ENCODE peak calls at places on chromosomes 3 and 15, in five cellular contexts. O is SK-N-SH, Q is GM12878, C is K562, V is HepG2. D is an unnamed sample.
A peak's percentile ranks its signal among the peaks of the same experiment; 100 is the strongest.

GRCh38 chr15:41838400-41838897 is at the start of gene PLA2G4B:
- DNase-seq in Q (no peak), O (no peak), V (no peak), C (no peak), D (no peak)

GRCh38 chr15:35427091-35427490 is 118.9 kb downstream of the DPH6 start:
- DNase-seq in Q (no peak), O (no peak), V (no peak), C (no peak), D (no peak)

GRCh38 chr3:169666501-169667379 is 3.2 kb upstream of the MECOM start:
- DNase-seq in O (peak; percentile 33), V (no peak), C (no peak), Q (no peak), D (no peak)

GRCh38 chr3:2166552-2166951 is 67.9 kb downstream of the CNTN4 start:
- DNase-seq in O (peak; percentile 26), Q (no peak), C (no peak), V (no peak), D (no peak)

GRCh38 chr3:120114981-120115380 is 20.7 kb upstream of the GSK3B start:
- DNase-seq in V (no peak), O (no peak), C (no peak), Q (no peak), D (no peak)

GRCh38 chr3:45793482-45794176 is 2.7 kb downstream of the SLC6A20 start:
- DNase-seq in C (no peak), O (no peak), Q (no peak), V (no peak), D (no peak)

GRCh38 chr3:4351872-4352271 is 48.7 kb downstream of the SETMAR start:
- DNase-seq in C (no peak), Q (no peak), V (no peak), O (no peak), D (no peak)

GRCh38 chr3:46386206-46386605 is 15.5 kb downstream of the CCR5 start:
- DNase-seq in C (no peak), Q (no peak), O (no peak), V (no peak), D (no peak)

GRCh38 chr15:95772982-95773381 is 557.5 kb upstream of the NR2F2 start:
- DNase-seq in V (no peak), Q (no peak), C (no peak), O (no peak), D (no peak)

GRCh38 chr3:167228135-167228534 is 152.0 kb downstream of the ZBBX start:
- DNase-seq in O (no peak), V (no peak), C (no peak), Q (no peak), D (no peak)

GRCh38 chr3:187753516-187753915 is 8.2 kb upstream of the BCL6 start:
- DNase-seq in Q (no peak), V (no peak), C (no peak), O (no peak), D (no peak)

GRCh38 chr3:184230603-184231528 is 1.5 kb downstream of the VWA5B2 start:
- DNase-seq in C (no peak), V (no peak), O (peak; percentile 63), Q (no peak), D (no peak)

GRCh38 chr3:112089956-112090898 is 4.0 kb downstream of the C3orf52 start:
- DNase-seq in O (no peak), C (no peak), Q (no peak), V (no peak), D (no peak)

GRCh38 chr3:156217674-156218352 is 97.4 kb downstream of the KCNAB1 start:
- DNase-seq in Q (no peak), C (no peak), O (no peak), V (no peak), D (no peak)

GRCh38 chr3:31495971-31496370 is 36.8 kb upstream of the STT3B start:
- DNase-seq in V (no peak), Q (no peak), C (no peak), O (no peak), D (no peak)

GRCh38 chr15:71282086-71282485 is 166.8 kb downstream of the THSD4 start:
- DNase-seq in V (no peak), Q (no peak), C (no peak), O (no peak), D (no peak)

GRCh38 chr15:26662226-26662750 is 110.6 kb downstream of the GABRB3 start:
- DNase-seq in Q (no peak), V (no peak), C (no peak), O (peak; percentile 67), D (no peak)
- TF ChIP-seq SIN3A in Q (no peak), V (no peak), C (no peak), O (no peak), D (no peak)

GRCh38 chr3:36219398-36219797 is 160.9 kb upstream of the STAC start:
- DNase-seq in Q (no peak), C (no peak), O (no peak), V (no peak), D (no peak)

GRCh38 chr3:36220189-36220588 is 160.1 kb upstream of the STAC start:
- DNase-seq in V (no peak), C (no peak), O (no peak), Q (no peak), D (no peak)

DNA sequence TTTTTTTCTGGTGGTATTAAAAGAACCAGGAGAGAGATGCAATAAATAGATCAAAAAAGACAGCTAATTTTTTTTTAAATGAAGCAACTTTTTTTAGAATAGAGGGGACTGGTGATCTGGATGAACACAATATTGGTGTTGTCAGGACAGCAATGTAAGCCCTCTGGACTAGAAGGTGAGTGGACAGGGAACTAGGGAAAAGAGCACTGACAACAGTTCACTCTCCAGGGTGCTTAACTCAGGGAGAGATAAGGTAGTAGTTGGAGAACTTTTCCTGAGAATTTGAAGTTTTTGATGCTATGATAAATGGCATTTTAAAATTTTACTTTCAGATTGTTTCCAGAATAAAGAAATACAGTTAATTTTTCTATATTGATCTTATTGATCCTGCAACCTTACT is 158.3 kb upstream of the STAC start:
- DNase-seq in C (no peak), Q (no peak), V (no peak), O (no peak), D (no peak)
- H3K27ac ChIP-seq in C (no peak overlapping the region), Q (no peak overlapping the region), V (no peak overlapping the region), O (no peak overlapping the region), D (no peak overlapping the region)

DNA sequence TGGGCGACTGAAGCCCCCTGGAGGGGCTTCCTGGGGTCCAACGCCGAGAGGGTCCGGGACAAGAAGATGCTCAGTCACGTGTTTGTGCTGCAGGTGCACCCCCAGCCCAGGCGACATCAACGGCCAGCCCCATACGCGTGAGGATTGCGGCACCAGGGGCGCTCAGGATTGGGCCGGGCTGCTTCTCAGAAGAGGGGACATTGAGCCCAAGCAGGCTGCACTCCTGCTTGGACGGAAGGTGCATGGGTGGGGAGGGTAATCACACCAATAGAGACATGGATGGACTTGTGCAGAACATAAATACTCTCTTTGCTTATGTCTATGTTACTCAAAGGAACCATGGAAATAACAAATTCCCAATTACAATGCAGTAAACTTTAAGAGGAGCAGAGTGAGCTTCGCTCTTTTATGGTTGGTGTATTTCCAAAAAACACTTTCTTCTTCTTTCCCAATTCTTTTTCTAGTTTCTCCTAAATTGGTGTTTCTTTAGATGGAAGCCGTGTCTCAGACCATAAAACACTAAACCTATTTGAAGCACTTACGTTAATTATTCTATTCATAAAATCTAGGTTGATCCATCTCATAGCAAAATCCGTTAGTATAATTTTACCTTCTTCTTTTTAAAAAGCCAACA is 182.7 kb downstream of the GOLGA6L6 start:
- DNase-seq in Q (no peak), V (no peak), C (no peak), O (no peak), D (no peak)
- H3K9me3 ChIP-seq in Q (no peaks in the 10 kb centered on the region), V (no peaks in the 10 kb centered on the region), C (no peaks in the 10 kb centered on the region), O (no peaks in the 10 kb centered on the region), D (no peaks in the 10 kb centered on the region)

DNA sequence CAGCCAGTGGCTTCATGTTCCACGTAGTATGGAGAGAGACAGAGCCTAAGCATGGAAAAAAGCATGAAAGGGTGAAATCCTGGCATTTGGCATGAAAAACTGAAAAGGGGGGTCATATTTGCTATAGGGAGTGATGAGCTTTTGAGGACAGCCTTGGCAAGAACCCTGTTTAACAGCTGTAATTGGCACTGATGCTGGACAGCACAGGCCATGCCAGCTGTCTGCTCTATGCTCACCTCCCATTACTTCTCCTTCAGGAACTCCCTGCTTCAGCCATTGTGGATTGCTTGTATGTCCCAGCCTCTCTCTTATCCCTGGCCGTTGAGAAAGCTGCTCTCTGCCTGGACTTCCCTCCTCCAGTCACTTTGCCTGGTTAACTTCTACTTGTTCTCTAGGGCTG is 444.4 kb downstream of the EPHB1 start:
- DNase-seq in C (no peak), Q (no peak), O (peak; percentile 33), V (no peak), D (no peak)
- TF ChIP-seq SIN3A in C (no peak), Q (no peak), O (no peak), V (no peak), D (no peak)

GRCh38 chr3:66489115-66489514 is 11.7 kb downstream of the LRIG1 start:
- DNase-seq in V (no peak), C (no peak), Q (no peak), O (no peak), D (no peak)

GRCh38 chr3:66492672-66493071 is 8.2 kb downstream of the LRIG1 start:
- DNase-seq in Q (no peak), O (no peak), C (no peak), V (no peak), D (no peak)

GRCh38 chr3:66490214-66490613 is 10.6 kb downstream of the LRIG1 start:
- DNase-seq in Q (no peak), O (no peak), C (no peak), V (no peak), D (no peak)

GRCh38 chr3:66489577-66489976 is 11.2 kb downstream of the LRIG1 start:
- DNase-seq in O (no peak), Q (no peak), V (no peak), C (no peak), D (no peak)

DNA sequence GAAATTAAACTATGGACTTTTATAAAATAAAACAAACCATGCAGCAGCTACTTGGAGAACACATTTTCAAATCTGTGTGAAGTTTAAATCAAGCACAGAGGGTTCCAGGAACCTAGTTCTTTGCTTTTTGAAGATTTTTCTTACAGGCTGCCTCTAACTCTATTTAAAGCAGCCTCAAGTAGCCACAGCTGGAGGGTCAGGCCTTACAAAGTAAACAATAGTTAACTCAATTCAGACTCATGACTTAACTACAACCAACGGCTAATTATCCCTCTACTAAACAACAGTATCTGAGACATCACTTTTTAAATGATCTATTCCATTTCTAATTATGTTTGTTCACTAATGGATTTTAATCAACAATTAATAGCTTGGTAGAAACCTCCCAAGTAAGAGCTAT is 9.8 kb downstream of the LRIG1 start:
- DNase-seq in V (no peak), O (no peak), C (no peak), Q (no peak), D (no peak)
- H3K27ac ChIP-seq in V (no peak overlapping the region), O (no peak overlapping the region), C (no peak overlapping the region), Q (no peak overlapping the region), D (no peak overlapping the region)